ENCODE peak calls at places on chromosomes 1 and 21, in four cellular contexts. One of them, this sample, is unnamed.

GRCh38 chr1:28172690-28173150 is 3.8 kb downstream of the PTAFR start:
- DNase-seq in ovary: no peak
- DNase-seq in epithelial cell of esophagus: no peak
- DNase-seq in fibroblast of mammary gland: no peak
- DNase-seq in this sample: peak; percentile 69

GRCh38 chr1:3124246-3124645 is 55.2 kb downstream of the PRDM16 start:
- DNase-seq in ovary: no peak
- DNase-seq in epithelial cell of esophagus: no peak
- DNase-seq in fibroblast of mammary gland: no peak
- DNase-seq in this sample: no peak

GRCh38 chr1:235513495-235514366 is 9.5 kb upstream of the B3GALNT2 start:
- DNase-seq in ovary: peak; percentile 33
- DNase-seq in epithelial cell of esophagus: peak; percentile 69
- DNase-seq in fibroblast of mammary gland: peak; percentile 78
- DNase-seq in this sample: peak; percentile 88

GRCh38 chr1:14666376-14666775 is 67.9 kb downstream of the KAZN start:
- DNase-seq in ovary: no peak
- DNase-seq in epithelial cell of esophagus: peak; percentile 20
- DNase-seq in fibroblast of mammary gland: no peak
- DNase-seq in this sample: no peak

GRCh38 chr1:22234631-22235030 is 91.7 kb upstream of the WNT4 start:
- DNase-seq in ovary: no peak
- DNase-seq in epithelial cell of esophagus: peak; percentile 37
- DNase-seq in fibroblast of mammary gland: no peak
- DNase-seq in this sample: no peak

GRCh38 chr1:38701088-38701487 is 158.5 kb downstream of the RRAGC start:
- DNase-seq in ovary: no peak
- DNase-seq in epithelial cell of esophagus: no peak
- DNase-seq in fibroblast of mammary gland: no peak
- DNase-seq in this sample: no peak

GRCh38 chr1:162077900-162078299 is 8.4 kb downstream of the NOS1AP start:
- DNase-seq in ovary: no peak
- DNase-seq in epithelial cell of esophagus: no peak
- DNase-seq in fibroblast of mammary gland: no peak
- DNase-seq in this sample: no peak

GRCh38 chr1:243667591-243667990 is 182.5 kb downstream of the AKT3 start:
- DNase-seq in ovary: no peak
- DNase-seq in epithelial cell of esophagus: no peak
- DNase-seq in fibroblast of mammary gland: no peak
- DNase-seq in this sample: no peak

GRCh38 chr21:37445228-37445627 is 78.7 kb downstream of the DYRK1A start:
- DNase-seq in ovary: peak; percentile 44
- DNase-seq in epithelial cell of esophagus: no peak
- DNase-seq in fibroblast of mammary gland: peak; percentile 80
- DNase-seq in this sample: peak; percentile 87

GRCh38 chr1:183942933-183943693 is 94.4 kb downstream of the COLGALT2 start:
- DNase-seq in ovary: no peak
- DNase-seq in epithelial cell of esophagus: peak; percentile 82
- DNase-seq in fibroblast of mammary gland: peak; percentile 100
- DNase-seq in this sample: peak; percentile 88

GRCh38 chr1:174958396-174958795 is 41.4 kb upstream of the CACYBP start:
- DNase-seq in ovary: no peak
- DNase-seq in epithelial cell of esophagus: no peak
- DNase-seq in fibroblast of mammary gland: no peak
- DNase-seq in this sample: no peak

GRCh38 chr1:192793983-192794767 is 14.7 kb upstream of the RGS2 start:
- DNase-seq in ovary: no peak
- DNase-seq in epithelial cell of esophagus: peak; percentile 32
- DNase-seq in fibroblast of mammary gland: no peak
- DNase-seq in this sample: no peak

GRCh38 chr1:87104140-87104539 is 189.7 kb downstream of the HS2ST1 start:
- DNase-seq in ovary: no peak
- DNase-seq in epithelial cell of esophagus: peak; percentile 44
- DNase-seq in fibroblast of mammary gland: no peak
- DNase-seq in this sample: no peak

GRCh38 chr1:170168263-170168662 is 22.5 kb downstream of the NTMT2 start:
- DNase-seq in ovary: no peak
- DNase-seq in epithelial cell of esophagus: peak; percentile 7
- DNase-seq in fibroblast of mammary gland: peak; percentile 59
- DNase-seq in this sample: peak; percentile 50

GRCh38 chr1:233654667-233655432 is 40.9 kb downstream of the KCNK1 start:
- DNase-seq in ovary: no peak
- DNase-seq in epithelial cell of esophagus: peak; percentile 82
- DNase-seq in fibroblast of mammary gland: no peak
- DNase-seq in this sample: peak; percentile 4

GRCh38 chr1:171929121-171929520 is 87.8 kb downstream of the DNM3 start:
- DNase-seq in ovary: no peak
- DNase-seq in epithelial cell of esophagus: no peak
- DNase-seq in fibroblast of mammary gland: no peak
- DNase-seq in this sample: no peak
- TF ChIP-seq CTCF in ovary: no peak
- TF ChIP-seq CTCF in epithelial cell of esophagus: peak; percentile 30
- TF ChIP-seq CTCF in fibroblast of mammary gland: no peak
- TF ChIP-seq CTCF in this sample: peak; percentile 31

DNA sequence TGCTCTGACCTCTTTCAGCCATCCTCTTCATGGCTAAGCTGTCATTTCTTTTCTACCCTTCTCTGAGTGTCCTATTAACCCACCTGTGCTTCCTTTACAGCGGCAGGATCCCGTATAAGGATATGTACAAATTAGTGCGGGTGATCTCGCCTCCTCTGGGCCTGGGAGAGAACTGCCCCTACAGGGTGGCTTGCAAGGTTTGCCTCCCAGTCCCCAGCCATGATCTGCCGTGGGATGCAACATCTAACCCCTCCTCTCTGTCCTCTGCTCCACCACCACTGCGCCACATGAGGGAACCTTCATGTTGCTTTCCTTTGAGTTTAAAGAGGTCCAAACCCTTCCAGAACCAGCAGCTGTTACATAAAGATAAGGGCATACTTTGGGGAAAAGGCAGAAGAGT is 282.2 kb downstream of the ZNF648 start:
- DNase-seq in ovary: no peak
- DNase-seq in epithelial cell of esophagus: no peak
- DNase-seq in fibroblast of mammary gland: no peak
- DNase-seq in this sample: no peak
- H3K4me3 ChIP-seq in ovary: no peak overlapping the region
- H3K4me3 ChIP-seq in epithelial cell of esophagus: no peak overlapping the region
- H3K4me3 ChIP-seq in fibroblast of mammary gland: no peak overlapping the region
- H3K4me3 ChIP-seq in this sample: no peak overlapping the region

DNA sequence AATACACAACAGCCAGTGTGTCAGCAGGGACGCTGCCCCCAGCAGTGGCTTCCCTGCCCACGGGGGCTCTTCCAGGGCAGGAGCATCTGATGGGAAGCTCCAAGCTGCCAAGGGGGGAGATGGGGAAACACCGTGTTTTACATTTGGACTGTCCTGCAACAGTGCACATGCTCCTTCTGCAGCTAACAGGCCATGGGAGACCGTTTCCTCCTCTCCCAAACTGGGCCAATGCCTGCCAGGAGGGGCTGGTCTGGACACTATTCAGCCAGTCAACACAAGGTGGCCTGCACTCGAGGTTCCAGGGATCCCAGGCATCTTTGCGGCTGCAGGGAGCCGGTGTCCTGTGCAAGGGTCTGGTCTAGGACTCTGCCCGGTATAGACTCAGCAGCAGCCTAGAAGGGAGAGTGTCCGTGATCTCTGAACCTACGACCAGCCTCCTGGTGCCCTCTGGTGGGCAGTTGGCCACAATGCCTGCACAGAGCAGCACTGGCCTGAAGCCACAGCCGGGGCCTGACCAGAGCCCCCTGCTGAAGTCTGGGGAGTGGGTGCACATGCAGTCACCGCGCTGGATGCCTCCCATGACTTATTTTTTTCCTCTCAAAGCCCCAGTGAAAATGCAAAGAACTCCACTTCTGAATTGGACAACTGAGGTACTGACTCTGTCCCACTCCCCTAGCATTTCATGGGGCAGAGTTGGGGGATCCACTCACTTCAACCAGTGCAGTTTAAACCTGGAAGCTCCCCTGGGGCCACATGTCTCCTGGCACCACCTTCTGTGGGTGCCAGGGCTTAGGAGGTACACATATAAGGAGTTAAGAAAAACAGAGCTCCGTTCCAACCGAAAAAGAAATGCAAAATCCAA is 33.3 kb downstream of the RCC2 start:
- DNase-seq in ovary: peak; percentile 52
- DNase-seq in epithelial cell of esophagus: peak; percentile 60
- DNase-seq in fibroblast of mammary gland: peak; percentile 54
- DNase-seq in this sample: peak; percentile 65
- TF ChIP-seq CTCF in ovary: peak; percentile 33
- TF ChIP-seq CTCF in epithelial cell of esophagus: peak; percentile 86
- TF ChIP-seq CTCF in fibroblast of mammary gland: peak; percentile 72
- TF ChIP-seq CTCF in this sample: peak; percentile 77

DNA sequence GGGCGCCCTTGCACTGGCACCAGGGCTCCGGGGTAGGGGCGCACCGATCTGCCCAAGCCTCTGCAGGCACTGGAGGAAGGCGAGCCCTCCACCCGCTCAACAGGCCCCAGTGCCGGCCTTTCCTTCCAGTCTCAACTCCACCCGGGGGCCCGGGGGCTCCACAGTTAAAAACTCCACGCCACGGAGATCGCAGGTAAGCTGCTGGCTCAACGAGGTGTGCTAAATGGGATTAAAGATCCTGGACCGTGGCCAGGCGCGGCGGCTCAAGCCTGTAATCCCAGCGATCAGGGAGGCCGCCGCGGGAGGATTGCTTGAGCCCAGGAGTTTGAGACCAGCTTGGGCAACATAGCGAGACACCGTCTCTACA is 536 bp downstream of the HSF2BP start:
- DNase-seq in ovary: peak; percentile 46
- DNase-seq in epithelial cell of esophagus: no peak
- DNase-seq in fibroblast of mammary gland: no peak
- DNase-seq in this sample: no peak
- H3K4me3 ChIP-seq in ovary: peak overlapping the region; percentile 59
- H3K4me3 ChIP-seq in epithelial cell of esophagus: peak overlapping the region; percentile 40
- H3K4me3 ChIP-seq in fibroblast of mammary gland: no peak overlapping the region
- H3K4me3 ChIP-seq in this sample: no peak overlapping the region

This sample was measured in fibroblast of pulmonary artery.